ENCODE peak calls at places on chromosome 18, in six cellular contexts. E is activated CD4-positive, alpha-beta T cell treated with anti-CD3 and anti-CD28 coated beads, Interleukin-2, amount 50 U/mL, for 1 hour; B is WTC11; G is LoVo; Q is renal cortical epithelial cell; Z is CD4-positive, alpha-beta T cell. R is an unnamed sample.

GRCh38 chr18:50312296-50313030 is 25.0 kb upstream of the CXXC1 start:
- DNase-seq in G (no peak), Z (no peak), E (no peak), Q (peak; percentile 26), B (no peak), R (no peak)

GRCh38 chr18:644395-645004 is 13.0 kb upstream of the TYMS start:
- DNase-seq in G (no peak), E (no peak), Q (peak; percentile 36), Z (no peak), B (no peak), R (no peak)

GRCh38 chr18:64474751-64475150 is 325.9 kb upstream of the LINC00305 start:
- DNase-seq in G (no peak), E (no peak), Z (no peak), Q (no peak), B (no peak), R (no peak)

GRCh38 chr18:74623047-74623816 is 25.6 kb downstream of the ZNF407 start:
- DNase-seq in Z (peak; percentile 34), E (peak; percentile 41), G (no peak), B (no peak), Q (no peak), R (no peak)

GRCh38 chr18:22467760-22468553 is 50.2 kb upstream of the CTAGE1 start:
- DNase-seq in E (no peak), G (peak; percentile 75), Z (no peak), Q (peak; percentile 80), B (no peak), R (no peak)

GRCh38 chr18:43650423-43650822 is 373.1 kb upstream of the SYT4 start:
- DNase-seq in E (no peak), Z (no peak), Q (no peak), B (no peak), G (no peak), R (no peak)

GRCh38 chr18:74899554-74899953 is 301.9 kb downstream of the ZNF407 start:
- DNase-seq in Z (no peak), B (no peak), E (no peak), G (no peak), Q (no peak), R (no peak)

GRCh38 chr18:72107647-72108046 is 436.5 kb downstream of the CBLN2 start:
- DNase-seq in B (peak; percentile 55), Z (no peak), G (no peak), Q (peak; percentile 11), E (no peak), R (peak; percentile 63)

GRCh38 chr18:7566244-7566586 is 901 bp upstream of the PTPRM start:
- DNase-seq in E (no peak), B (no peak), Z (no peak), Q (no peak), G (no peak), R (no peak)

GRCh38 chr18:77736817-77737216 is 487.2 kb downstream of the GALR1 start:
- DNase-seq in Z (no peak), B (no peak), Q (no peak), G (no peak), E (no peak), R (no peak)

GRCh38 chr18:54206447-54206846 is 18.0 kb downstream of the MBD2 start:
- DNase-seq in Q (no peak), E (no peak), G (no peak), B (no peak), Z (no peak), R (no peak)

GRCh38 chr18:58473071-58473470 is 155.8 kb downstream of the ALPK2 start:
- DNase-seq in Q (no peak), G (no peak), Z (no peak), B (no peak), E (no peak), R (peak; percentile 25)

GRCh38 chr18:74196220-74197119 is 48.1 kb downstream of the TIMM21 start:
- DNase-seq in Z (peak; percentile 43), G (peak; percentile 74), Q (peak; percentile 66), E (peak; percentile 38), B (no peak), R (peak; percentile 52)

GRCh38 chr18:154151-154550 is 4.2 kb upstream of the USP14 start:
- DNase-seq in E (no peak), Q (no peak), B (no peak), G (no peak), Z (no peak), R (no peak)

GRCh38 chr18:23969664-23970063 is 44.9 kb upstream of the TTC39C start:
- DNase-seq in B (no peak), Z (no peak), E (no peak), G (no peak), Q (no peak), R (no peak)

GRCh38 chr18:6397931-6398566 is 16.7 kb downstream of the L3MBTL4 start:
- DNase-seq in E (no peak), Z (no peak), G (no peak), Q (no peak), B (no peak), R (no peak)

GRCh38 chr18:45399643-45400042 is 215.6 kb upstream of the SLC14A2 start:
- DNase-seq in B (no peak), E (no peak), Z (no peak), G (no peak), Q (no peak), R (no peak)

GRCh38 chr18:26579941-26580618 is 31.7 kb upstream of the KCTD1 start:
- DNase-seq in G (peak; percentile 92), B (no peak), E (no peak), Q (peak; percentile 85), Z (no peak), R (no peak)

GRCh38 chr18:54717673-54718435 is 110.4 kb upstream of the RAB27B start:
- DNase-seq in E (peak; percentile 19), Z (peak; percentile 29), B (peak; percentile 66), Q (no peak), G (no peak), R (no peak)

GRCh38 chr18:66729459-66730239 is 125.8 kb upstream of the CDH19 start:
- DNase-seq in Z (no peak), E (no peak), G (no peak), Q (no peak), B (no peak), R (no peak)

GRCh38 chr18:54878057-54878661 is 49.9 kb downstream of the RAB27B start:
- DNase-seq in B (no peak), Z (no peak), Q (no peak), G (no peak), E (no peak), R (no peak)

GRCh38 chr18:75128051-75128605 is 80.8 kb downstream of the PTGR3 start:
- DNase-seq in E (no peak), Q (no peak), Z (no peak), G (no peak), B (no peak), R (no peak)

GRCh38 chr18:59861963-59862819 is 37.6 kb upstream of the PMAIP1 start:
- DNase-seq in E (no peak), Q (peak; percentile 50), G (no peak), B (no peak), Z (no peak), R (no peak)

GRCh38 chr18:76673281-76674005 is 148.9 kb upstream of the ZNF236 start:
- DNase-seq in G (no peak), B (no peak), Q (no peak), Z (no peak), E (no peak), R (no peak)

GRCh38 chr18:76875390-76876330 is 53.3 kb downstream of the ZNF236 start:
- DNase-seq in Z (peak; percentile 20), G (no peak), Q (peak; percentile 32), B (peak; percentile 69), E (peak; percentile 35), R (peak; percentile 26)

GRCh38 chr18:49668583-49669290 is 106.9 kb downstream of the LIPG start:
- DNase-seq in Q (no peak), B (peak; percentile 21), Z (no peak), E (no peak), G (no peak), R (no peak)

GRCh38 chr18:12767580-12768155 is 64.8 kb downstream of the PSMG2 start:
- DNase-seq in G (no peak), B (no peak), E (no peak), Q (no peak), Z (no peak), R (no peak)

GRCh38 chr18:40867452-40867851 is 1087.6 kb upstream of the PIK3C3 start:
- DNase-seq in E (no peak), Z (no peak), Q (peak; percentile 43), G (no peak), B (no peak), R (no peak)

GRCh38 chr18:35005963-35006577 is 35.1 kb upstream of the MAPRE2 start:
- DNase-seq in Q (peak; percentile 76), B (no peak), G (peak; percentile 56), E (no peak), Z (no peak), R (no peak)